ENCODE peak calls at places on chromosomes 5 and 9, in seven cellular contexts. S is PC-9, T is glutamatergic neuron, Y is neural crest cell, J is mammary epithelial cell, I is activated T-helper 1 cell treated with Interleukin-2 at 50 U/mL for 16 hours, M is activated B cell treated with CpG ODN at 0.5 μM for 24 hours. R is an unnamed sample.

GRCh38 chr5:147190236-147190815 is 44.5 kb upstream of the STK32A start:
- DNase-seq in S (no peak), T (no peak), Y (no peak), J (peak), I (no peak), M (no peak), R (no peak)

GRCh38 chr5:142095035-142095434 is 13.5 kb upstream of the NDFIP1 start:
- DNase-seq in S (no peak), T (no peak), Y (no peak), J (no peak), I (no peak), M (no peak), R (no peak)

GRCh38 chr9:94918038-94918753 is 191.7 kb downstream of the AOPEP start:
- DNase-seq in S (peak), T (no peak), Y (no peak), J (no peak), I (no peak), M (no peak), R (no peak)

GRCh38 chr9:94922691-94923107 is 196.2 kb downstream of the AOPEP start:
- DNase-seq in S (peak), T (no peak), Y (no peak), J (peak), I (no peak), M (no peak), R (no peak)

GRCh38 chr5:180643191-180643851 is 6.1 kb downstream of the FLT4 start:
- DNase-seq in S (no peak), T (no peak), Y (no peak), J (no peak), I (no peak), M (no peak), R (no peak)

GRCh38 chr9:130713286-130713975 is 19.9 kb downstream of the EXOSC2 start:
- DNase-seq in S (no peak), T (peak), Y (no peak), J (no peak), I (no peak), M (no peak), R (no peak)

GRCh38 chr5:145471831-145472616 is 363.1 kb downstream of the PRELID2 start:
- DNase-seq in S (peak), T (no peak), Y (no peak), J (peak), I (no peak), M (no peak), R (no peak)

GRCh38 chr9:76944011-76944410 is 38.1 kb upstream of the PRUNE2 start:
- DNase-seq in S (no peak), T (no peak), Y (no peak), J (no peak), I (no peak), M (no peak), R (no peak)

GRCh38 chr9:85731128-85731630 is 10.6 kb downstream of the AGTPBP1 start:
- DNase-seq in S (no peak), T (no peak), Y (no peak), J (no peak), I (no peak), M (no peak), R (no peak)

GRCh38 chr9:69611221-69611620 is 61.0 kb downstream of the APBA1 start:
- DNase-seq in S (no peak), T (no peak), Y (no peak), J (no peak), I (no peak), M (no peak), R (no peak)

GRCh38 chr9:110918316-110919054 is 119.8 kb downstream of the LPAR1 start:
- DNase-seq in S (no peak), T (no peak), Y (no peak), J (peak), I (no peak), M (no peak), R (no peak)

GRCh38 chr9:104608336-104608735 is 2.9 kb upstream of the OR13C2 start:
- DNase-seq in S (no peak), T (no peak), Y (no peak), J (no peak), I (no peak), M (no peak), R (no peak)

GRCh38 chr5:7392401-7393024 is 3.4 kb upstream of the ADCY2 start:
- DNase-seq in S (no peak), T (no peak), Y (peak), J (no peak), I (no peak), M (no peak), R (no peak)

GRCh38 chr5:160480652-160481051 is 59.0 kb downstream of the PTTG1 start:
- DNase-seq in S (no peak), T (no peak), Y (no peak), J (no peak), I (no peak), M (no peak), R (no peak)

GRCh38 chr9:136590788-136591187 is 44.9 kb upstream of the NOTCH1 start:
- DNase-seq in S (no peak), T (no peak), Y (no peak), J (no peak), I (no peak), M (no peak), R (no peak)

GRCh38 chr5:57174850-57175525 is 1.1 kb downstream of the GPBP1 start:
- DNase-seq in S (no peak), T (no peak), Y (no peak), J (peak), I (no peak), M (no peak), R (no peak)

GRCh38 chr5:108661030-108661429 is 86.7 kb upstream of the FER start:
- DNase-seq in S (no peak), T (no peak), Y (no peak), J (no peak), I (no peak), M (no peak), R (no peak)

GRCh38 chr5:149297340-149298023 is 25.8 kb downstream of the AFAP1L1 start:
- DNase-seq in S (no peak), T (no peak), Y (no peak), J (peak), I (no peak), M (no peak), R (no peak)

GRCh38 chr5:111143910-111144309 is 51.8 kb downstream of the WDR36 start:
- DNase-seq in S (no peak), T (no peak), Y (no peak), J (peak), I (no peak), M (no peak), R (no peak)

GRCh38 chr5:135387629-135387960 is 11.4 kb downstream of the MACROH2A1 start:
- DNase-seq in S (no peak), T (no peak), Y (no peak), J (no peak), I (no peak), M (no peak), R (no peak)

GRCh38 chr5:73528248-73528647 is 30.0 kb downstream of the BTF3 start:
- DNase-seq in S (no peak), T (no peak), Y (no peak), J (no peak), I (no peak), M (no peak), R (no peak)

GRCh38 chr5:149740866-149741459 is 10.9 kb downstream of the PPARGC1B start:
- DNase-seq in S (no peak), T (no peak), Y (no peak), J (no peak), I (no peak), M (no peak), R (no peak)